ENCODE peak calls at places on chromosomes 11 and 22, in four cellular contexts. B is ovary, A is AG09309, K is lower leg skin. W is an unnamed sample.

GRCh38 chr11:94457118-94458029 is 36.3 kb downstream of the MRE11 start:
- DNase-seq in B (no peak), K (no peak), A (no peak), W (no peak)

GRCh38 chr11:72208281-72208680 is 8.3 kb upstream of the FOLR2 start:
- DNase-seq in K (no peak), A (no peak), B (no peak), W (no peak)

GRCh38 chr11:19723572-19724342 is 11.1 kb downstream of the NAV2 start:
- DNase-seq in A (no peak), K (no peak), B (no peak), W (no peak)

GRCh38 chr11:84566681-84567080 is 1060.5 kb downstream of the DLG2 start:
- DNase-seq in A (no peak), B (no peak), K (no peak), W (no peak)

GRCh38 chr11:96107143-96107829 is 183.4 kb upstream of the MTMR2 start:
- DNase-seq in K (no peak), A (no peak), B (no peak), W (no peak)

GRCh38 chr11:63985812-63986155 is 454 bp upstream of the OTUB1 start:
- DNase-seq in K (no peak), B (no peak), A (no peak), W (peak)

GRCh38 chr11:35289821-35290220 is 129.5 kb downstream of the SLC1A2 start:
- DNase-seq in B (no peak), A (peak), K (no peak), W (no peak)

GRCh38 chr11:95849087-95849825 is 59.0 kb downstream of the CEP57 start:
- DNase-seq in B (peak), A (no peak), K (peak), W (peak)

GRCh38 chr22:38754247-38755154 is 1.3 kb downstream of the SUN2 start:
- DNase-seq in B (peak), A (no peak), K (peak), W (peak)

GRCh38 chr11:120867024-120867423 is 156.9 kb upstream of the TBCEL start:
- DNase-seq in A (no peak), B (no peak), K (no peak), W (no peak)

GRCh38 chr11:23711981-23712380 is 784.9 kb upstream of the LUZP2 start:
- DNase-seq in K (no peak), B (no peak), A (no peak), W (no peak)

GRCh38 chr11:61162092-61162935 is 1.1 kb upstream of the VPS37C start:
- DNase-seq in B (no peak), A (no peak), K (no peak), W (peak)

GRCh38 chr11:10488581-10489443 is 33.7 kb downstream of the AMPD3 start:
- DNase-seq in B (no peak), A (no peak), K (peak), W (peak)

GRCh38 chr11:100438366-100438765 is 248.7 kb upstream of the ARHGAP42 start:
- DNase-seq in K (no peak), A (no peak), B (no peak), W (no peak)

GRCh38 chr11:66075273-66075672 is 5.2 kb downstream of the PACS1 start:
- DNase-seq in B (no peak), K (no peak), A (no peak), W (no peak)

GRCh38 chr11:47611240-47611863 is 17.1 kb upstream of the C1QTNF4 start:
- DNase-seq in B (no peak), A (no peak), K (no peak), W (no peak)

GRCh38 chr22:24965822-24966626 is 13.5 kb downstream of the KIAA1671 start:
- DNase-seq in K (no peak), B (peak), A (no peak), W (no peak)

GRCh38 chr22:43923631-43924548 is at the start of gene PNPLA3:
- DNase-seq in A (no peak), B (peak), K (peak), W (peak)

GRCh38 chr11:122248130-122248529 is 132.1 kb upstream of the BLID start:
- DNase-seq in K (no peak), A (no peak), B (no peak), W (no peak)

GRCh38 chr22:46626911-46627805 is 7.0 kb downstream of the GRAMD4 start:
- DNase-seq in A (no peak), K (peak), B (no peak), W (no peak)

GRCh38 chr11:2912498-2912897 is 16.7 kb downstream of the PHLDA2 start:
- DNase-seq in K (no peak), B (peak), A (no peak), W (no peak)

GRCh38 chr22:28904211-28904808 is 20.9 kb downstream of the ZNRF3 start:
- DNase-seq in K (no peak), B (no peak), A (no peak), W (no peak)

GRCh38 chr11:9754041-9754471 is 90.2 kb downstream of the SWAP70 start:
- DNase-seq in K (peak), B (no peak), A (no peak), W (no peak)

GRCh38 chr11:93840981-93841380 is 9.4 kb downstream of the VSTM5 start:
- DNase-seq in B (no peak), A (no peak), K (no peak), W (no peak)

GRCh38 chr11:128692750-128693578 is 908 bp upstream of the FLI1 start:
- DNase-seq in B (no peak), K (no peak), A (no peak), W (peak)

GRCh38 chr11:128689946-128690745 is 3.7 kb upstream of the FLI1 start:
- DNase-seq in K (no peak), B (no peak), A (no peak), W (no peak)

GRCh38 chr11:128689586-128689945 is 4.3 kb upstream of the FLI1 start:
- DNase-seq in K (no peak), A (no peak), B (no peak), W (no peak)

GRCh38 chr11:128690746-128691091 is 3.2 kb upstream of the FLI1 start:
- DNase-seq in B (no peak), K (no peak), A (no peak), W (no peak)

DNA sequence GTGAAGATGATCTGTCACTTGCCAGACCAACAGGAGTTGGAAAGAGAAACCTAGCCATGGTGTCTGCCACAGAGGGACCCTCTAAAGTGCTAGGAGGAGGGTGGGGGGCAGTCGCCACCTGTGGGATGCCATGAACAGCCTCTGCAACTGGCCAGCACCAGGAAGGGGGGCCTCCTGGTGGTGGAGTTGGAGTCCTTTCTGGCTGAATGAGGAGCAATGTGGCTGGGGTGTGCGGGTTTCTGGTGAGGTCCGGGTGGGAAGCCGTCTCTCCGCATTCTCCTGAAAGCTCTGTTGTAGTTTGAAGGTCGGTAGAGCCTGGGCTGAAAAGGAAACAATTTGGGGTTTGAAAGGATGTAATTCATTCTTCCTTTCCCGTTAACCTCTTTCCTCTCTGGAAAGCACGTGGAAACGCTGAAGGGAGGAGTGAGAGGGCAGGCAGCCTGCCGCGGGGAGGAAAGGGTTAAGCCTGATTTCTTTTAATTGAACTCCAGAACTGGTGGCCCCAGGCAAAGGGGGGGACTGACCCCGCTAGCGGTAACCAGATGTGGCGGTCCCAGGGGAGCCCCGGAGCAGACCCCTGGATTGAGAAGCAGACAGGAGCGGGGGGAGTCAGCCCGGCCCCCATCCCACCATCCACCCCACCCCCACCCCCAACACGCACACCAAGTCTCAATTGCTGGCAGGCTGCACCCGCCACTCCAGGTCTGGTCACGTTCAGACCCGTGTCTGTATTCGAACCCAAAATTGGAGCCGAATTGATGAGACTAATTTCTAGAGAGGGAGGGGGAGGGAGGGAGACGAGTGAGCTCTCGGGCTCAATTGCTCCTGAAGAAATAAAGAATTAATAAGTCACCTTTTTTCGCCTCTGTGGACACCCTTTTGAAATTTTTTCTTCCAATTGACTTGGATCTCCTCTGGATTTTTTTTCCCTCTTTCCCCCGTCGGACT is 1.8 kb upstream of the FLI1 start:
- DNase-seq in A (no peak), K (no peak), B (no peak), W (peak)
- TF ChIP-seq CTCF in A (peak), K (no peak), B (no peak), W (no peak)

DNA sequence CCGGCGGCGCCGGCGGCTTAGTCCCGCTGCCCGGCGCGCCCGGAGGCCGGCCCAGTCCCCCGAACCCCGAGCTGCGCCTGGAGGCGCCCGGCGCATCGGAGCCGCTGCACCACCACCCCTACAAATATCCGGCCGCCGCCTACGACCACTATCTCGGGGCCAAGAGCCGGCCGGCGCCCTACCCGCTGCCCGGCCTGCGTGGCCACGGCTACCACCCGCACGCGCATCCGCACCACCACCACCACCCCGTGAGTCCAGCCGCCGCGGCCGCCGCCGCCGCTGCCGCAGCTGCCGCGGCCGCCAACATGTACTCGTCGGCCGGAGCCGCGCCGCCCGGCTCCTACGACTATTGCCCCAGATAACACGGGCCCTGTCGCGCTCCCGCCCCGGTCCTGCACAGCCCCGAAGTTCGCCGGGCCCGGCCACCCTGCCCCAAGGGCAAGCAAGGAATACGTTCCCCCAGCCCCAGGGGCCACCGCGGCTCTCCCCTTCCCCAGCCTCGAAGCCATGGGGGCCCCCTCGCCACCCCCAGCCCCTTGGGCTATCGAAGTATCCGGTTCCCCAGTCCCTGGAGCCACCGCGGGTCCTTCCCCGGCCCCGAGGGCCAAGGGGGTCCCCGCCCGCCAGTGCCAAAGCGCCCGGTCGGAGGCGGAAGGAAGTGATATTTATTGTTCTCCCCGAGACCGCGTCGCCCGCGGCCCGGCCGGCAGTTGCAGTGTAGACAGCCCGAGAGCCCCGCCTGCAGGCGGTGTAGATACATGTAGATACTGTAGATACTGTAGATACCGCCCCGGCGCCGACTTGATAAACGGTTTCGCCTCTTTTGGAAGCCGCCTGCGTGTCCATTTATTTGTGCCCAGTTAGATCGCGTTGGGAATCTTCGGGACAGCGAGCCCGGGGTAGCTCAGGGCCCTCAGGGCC is 6.2 kb downstream of the TBX1 start:
- DNase-seq in K (no peak), A (no peak), B (no peak), W (peak)
- TF ChIP-seq CTCF in K (no peak), A (peak), B (no peak), W (peak)

DNA sequence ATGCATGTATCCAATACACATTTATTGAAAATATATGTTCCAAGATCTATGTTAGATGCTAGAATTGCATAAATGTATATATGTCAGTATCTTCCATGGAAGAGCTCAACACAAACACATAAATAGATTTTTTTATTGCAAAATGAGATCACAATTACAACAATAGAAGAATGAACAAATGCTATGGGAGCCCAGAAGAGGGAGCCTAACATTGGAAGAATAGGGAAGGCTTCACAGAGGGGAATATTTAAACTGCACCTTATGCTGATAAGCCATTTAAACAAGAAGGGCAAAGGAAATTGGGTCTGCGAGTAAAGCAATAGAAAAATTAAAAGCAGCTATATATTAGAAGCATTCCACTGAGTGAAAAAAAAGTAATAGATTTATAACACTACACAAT is 96.1 kb upstream of the LRRC55 start:
- DNase-seq in B (no peak), K (no peak), A (no peak), W (no peak)
- TF ChIP-seq CTCF in B (no peak), K (no peak), A (peak), W (no peak)

GRCh38 chr11:32858731-32859130 is 29.0 kb downstream of the PRRG4 start:
- DNase-seq in A (no peak), K (no peak), B (no peak), W (no peak)
- TF ChIP-seq CTCF in A (no peak), K (no peak), B (no peak), W (no peak)

GRCh38 chr11:116108161-116108560 is 603.9 kb upstream of the CADM1 start:
- DNase-seq in B (no peak), A (no peak), K (no peak), W (no peak)
- TF ChIP-seq CTCF in B (no peak), A (no peak), K (no peak), W (no peak)